ENCODE peak calls at places on chromosomes 7 and 10, in four cellular contexts. Z is T-helper 9 cell, B is OCI-LY7, W is astrocyte of the hippocampus. X is an unnamed sample.

GRCh38 chr7:29479606-29480200 is 83.9 kb upstream of the PRR15 start:
- DNase-seq in Z (no peak), B (no peak), W (peak; percentile 16), X (no peak)

GRCh38 chr7:43781726-43782607 is 23.5 kb downstream of the BLVRA start:
- DNase-seq in Z (no peak), B (no peak), W (no peak), X (peak; percentile 41)

GRCh38 chr10:61993676-61994401 is 92.3 kb downstream of the ARID5B start:
- DNase-seq in Z (no peak), B (no peak), W (peak; percentile 57), X (peak; percentile 84)

GRCh38 chr7:13821152-13821787 is 168.2 kb downstream of the ETV1 start:
- DNase-seq in Z (no peak), B (no peak), W (peak; percentile 17), X (peak; percentile 67)

GRCh38 chr10:69202332-69202731 is 17.8 kb upstream of the HKDC1 start:
- DNase-seq in Z (no peak), B (no peak), W (no peak), X (no peak)

GRCh38 chr7:33854178-33854577 is 51.2 kb upstream of the BMPER start:
- DNase-seq in Z (no peak), B (no peak), W (peak; percentile 81), X (peak; percentile 56)

GRCh38 chr10:49264177-49264677 is 34.7 kb upstream of the C10orf71 start:
- DNase-seq in Z (no peak), B (no peak), W (no peak), X (no peak)

GRCh38 chr7:139034855-139035587 is 821 bp downstream of the ZC3HAV1L start:
- DNase-seq in Z (no peak), B (no peak), W (peak; percentile 50), X (peak; percentile 30)

GRCh38 chr10:35387768-35388167 is 51.5 kb downstream of the CCNY start:
- DNase-seq in Z (no peak), B (no peak), W (peak; percentile 53), X (no peak)

GRCh38 chr10:124039432-124040086 is 53.8 kb downstream of the CHST15 start:
- DNase-seq in Z (no peak), B (no peak), W (no peak), X (peak; percentile 52)

GRCh38 chr7:136654406-136654805 is 214.0 kb upstream of the CHRM2 start:
- DNase-seq in Z (no peak), B (no peak), W (peak; percentile 16), X (no peak)

GRCh38 chr10:4677296-4678021 is 148.5 kb upstream of the AKR1E2 start:
- DNase-seq in Z (no peak), B (no peak), W (peak; percentile 14), X (peak; percentile 86)

GRCh38 chr7:158164101-158165095 is 423.2 kb downstream of the PTPRN2 start:
- DNase-seq in Z (no peak), B (no peak), W (no peak), X (no peak)

GRCh38 chr10:110556993-110557601 is 10.4 kb upstream of the SMC3 start:
- DNase-seq in Z (peak; percentile 51), B (peak; percentile 79), W (peak; percentile 46), X (peak; percentile 52)

GRCh38 chr10:13717936-13718772 is 131.4 kb downstream of the PRPF18 start:
- DNase-seq in Z (peak; percentile 2), B (no peak), W (peak; percentile 97), X (peak; percentile 83)

GRCh38 chr7:116954443-116954838 is 1.1 kb downstream of the ST7 start:
- DNase-seq in Z (no peak), B (no peak), W (no peak), X (no peak)

GRCh38 chr10:63210611-63211196 is 77.6 kb downstream of the NRBF2 start:
- DNase-seq in Z (no peak), B (no peak), W (no peak), X (no peak)

X was measured in fibroblast of gingiva.